ENCODE peak calls at places on chromosomes 4 and X, in eight cellular contexts. One of them, this sample, is unnamed.

GRCh38 chr4:82422616-82423015 is 7.6 kb downstream of the HNRNPDL start:
- DNase-seq in cerebellum: no peak
- DNase-seq in spleen: no peak
- DNase-seq in stimulated activated CD8-positive, alpha-beta memory T cell treated with anti-CD3 and anti-CD28 coated beads, Interleukin-4, amount 100 ng/mL, for 48 hours: no peak
- DNase-seq in progenitor cell of endocrine pancreas: no peak
- DNase-seq in effector memory CD8-positive, alpha-beta T cell: no peak
- DNase-seq in AG09319: no peak
- DNase-seq in glutamatergic neuron: no peak
- DNase-seq in this sample: no peak

GRCh38 chr4:25563071-25563564 is 92.5 kb upstream of the SLC34A2 start:
- DNase-seq in cerebellum: no peak
- DNase-seq in spleen: no peak
- DNase-seq in stimulated activated CD8-positive, alpha-beta memory T cell treated with anti-CD3 and anti-CD28 coated beads, Interleukin-4, amount 100 ng/mL, for 48 hours: no peak
- DNase-seq in progenitor cell of endocrine pancreas: no peak
- DNase-seq in effector memory CD8-positive, alpha-beta T cell: no peak
- DNase-seq in AG09319: no peak
- DNase-seq in glutamatergic neuron: no peak
- DNase-seq in this sample: no peak

GRCh38 chr4:88939697-88940096 is 117.3 kb downstream of the FAM13A start:
- DNase-seq in cerebellum: no peak
- DNase-seq in spleen: no peak
- DNase-seq in stimulated activated CD8-positive, alpha-beta memory T cell treated with anti-CD3 and anti-CD28 coated beads, Interleukin-4, amount 100 ng/mL, for 48 hours: no peak
- DNase-seq in progenitor cell of endocrine pancreas: no peak
- DNase-seq in effector memory CD8-positive, alpha-beta T cell: no peak
- DNase-seq in AG09319: no peak
- DNase-seq in glutamatergic neuron: no peak
- DNase-seq in this sample: no peak

GRCh38 chr4:173990126-173990878 is 293.2 kb downstream of the FBXO8 start:
- DNase-seq in cerebellum: no peak
- DNase-seq in spleen: no peak
- DNase-seq in stimulated activated CD8-positive, alpha-beta memory T cell treated with anti-CD3 and anti-CD28 coated beads, Interleukin-4, amount 100 ng/mL, for 48 hours: no peak
- DNase-seq in progenitor cell of endocrine pancreas: no peak
- DNase-seq in effector memory CD8-positive, alpha-beta T cell: no peak
- DNase-seq in AG09319: no peak
- DNase-seq in glutamatergic neuron: no peak
- DNase-seq in this sample: peak

GRCh38 chrX:37470711-37471110 is 100.8 kb upstream of the LANCL3 start:
- DNase-seq in cerebellum: no peak
- DNase-seq in spleen: no peak
- DNase-seq in stimulated activated CD8-positive, alpha-beta memory T cell treated with anti-CD3 and anti-CD28 coated beads, Interleukin-4, amount 100 ng/mL, for 48 hours: no peak
- DNase-seq in progenitor cell of endocrine pancreas: no peak
- DNase-seq in effector memory CD8-positive, alpha-beta T cell: no peak
- DNase-seq in AG09319: no peak
- DNase-seq in glutamatergic neuron: no peak
- DNase-seq in this sample: no peak

GRCh38 chr4:30875659-30876269 is 155.6 kb downstream of the PCDH7 start:
- DNase-seq in cerebellum: no peak
- DNase-seq in spleen: no peak
- DNase-seq in stimulated activated CD8-positive, alpha-beta memory T cell treated with anti-CD3 and anti-CD28 coated beads, Interleukin-4, amount 100 ng/mL, for 48 hours: no peak
- DNase-seq in progenitor cell of endocrine pancreas: no peak
- DNase-seq in effector memory CD8-positive, alpha-beta T cell: no peak
- DNase-seq in AG09319: no peak
- DNase-seq in glutamatergic neuron: no peak
- DNase-seq in this sample: no peak

GRCh38 chr4:163473130-163473529 is 424 bp downstream of the TKTL2 start:
- DNase-seq in cerebellum: no peak
- DNase-seq in spleen: no peak
- DNase-seq in stimulated activated CD8-positive, alpha-beta memory T cell treated with anti-CD3 and anti-CD28 coated beads, Interleukin-4, amount 100 ng/mL, for 48 hours: no peak
- DNase-seq in progenitor cell of endocrine pancreas: no peak
- DNase-seq in effector memory CD8-positive, alpha-beta T cell: no peak
- DNase-seq in AG09319: no peak
- DNase-seq in glutamatergic neuron: no peak
- DNase-seq in this sample: no peak

GRCh38 chr4:102217345-102217744 is 127.9 kb downstream of the SLC39A8 start:
- DNase-seq in cerebellum: no peak
- DNase-seq in spleen: no peak
- DNase-seq in stimulated activated CD8-positive, alpha-beta memory T cell treated with anti-CD3 and anti-CD28 coated beads, Interleukin-4, amount 100 ng/mL, for 48 hours: no peak
- DNase-seq in progenitor cell of endocrine pancreas: no peak
- DNase-seq in effector memory CD8-positive, alpha-beta T cell: no peak
- DNase-seq in AG09319: no peak
- DNase-seq in glutamatergic neuron: no peak
- DNase-seq in this sample: no peak